ENCODE peak calls at places on chromosomes 11 and 22, in five cellular contexts. Q is activated T-cell treated with anti-CD3 and anti-CD28 coated beads for 48 hours, P is T-helper 9 cell, R is HEK293T, O is AG09309. D is an unnamed sample.

GRCh38 chr11:1194231-1194976 is 28.5 kb upstream of the MUC5B start:
- DNase-seq in P (no peak), O (no peak), R (no peak), Q (no peak), D (no peak)

GRCh38 chr22:19537941-19538488 is 13.8 kb upstream of the CLDN5 start:
- DNase-seq in Q (no peak), P (no peak), O (no peak), R (no peak), D (no peak)

GRCh38 chr22:49760280-49760629 is 67.4 kb downstream of the BRD1 start:
- DNase-seq in P (no peak), Q (no peak), R (no peak), O (no peak), D (no peak)

GRCh38 chr11:60376601-60377000 is 1.7 kb upstream of the MS4A7 start:
- DNase-seq in Q (no peak), R (no peak), O (no peak), P (no peak), D (no peak)

GRCh38 chr22:30221121-30221992 is 25.2 kb downstream of the LIF start:
- DNase-seq in Q (peak; percentile 36), P (peak; percentile 33), O (no peak), R (no peak), D (no peak)

GRCh38 chr22:32862083-32862482 is 60.6 kb downstream of the TIMP3 start:
- DNase-seq in R (no peak), O (no peak), Q (no peak), P (no peak), D (no peak)

GRCh38 chr22:36659762-36660509 is 43.6 kb downstream of the CACNG2 start:
- DNase-seq in R (peak; percentile 72), Q (peak; percentile 57), P (no peak), O (peak; percentile 66), D (peak; percentile 90)

GRCh38 chr22:11628651-11629511 is 3899.1 kb upstream of the OR11H1 start:
- DNase-seq in Q (no peak), R (no peak), O (no peak), P (no peak), D (no peak)

GRCh38 chr11:73236879-73237278 is 18.8 kb downstream of the P2RY2 start:
- DNase-seq in P (no peak), Q (no peak), O (no peak), R (peak; percentile 59), D (no peak)

GRCh38 chr11:83158965-83159900 is 2.3 kb downstream of the PCF11 start:
- DNase-seq in O (no peak), R (no peak), P (no peak), Q (no peak), D (no peak)

GRCh38 chr22:29449296-29449863 is 11.0 kb downstream of the RFPL1 start:
- DNase-seq in O (no peak), R (no peak), Q (no peak), P (no peak), D (no peak)

GRCh38 chr11:3675971-3676370 is 4.8 kb upstream of the CHRNA10 start:
- DNase-seq in Q (no peak), O (no peak), P (no peak), R (no peak), D (no peak)

GRCh38 chr22:24225044-24225601 is 19.8 kb downstream of the GGT5 start:
- DNase-seq in Q (no peak), P (no peak), O (no peak), R (no peak), D (no peak)

GRCh38 chr11:75135021-75135650 is 15.8 kb upstream of the SLCO2B1 start:
- DNase-seq in Q (no peak), O (no peak), P (no peak), R (no peak), D (no peak)

GRCh38 chr11:121452609-121453150 is at the start of gene SORL1-AS1:
- DNase-seq in O (no peak), R (no peak), Q (no peak), P (peak; percentile 48), D (no peak)

GRCh38 chr11:62337682-62338181 is 484 bp downstream of the ASRGL1 start:
- DNase-seq in P (no peak), O (no peak), R (peak; percentile 31), Q (no peak), D (no peak)

GRCh38 chr11:96342131-96342970 is 644 bp downstream of the MAML2 start:
- DNase-seq in P (no peak), R (no peak), O (no peak), Q (no peak), D (no peak)

GRCh38 chr11:106463154-106463553 is 385.7 kb downstream of the AASDHPPT start:
- DNase-seq in Q (no peak), R (no peak), P (no peak), O (no peak), D (no peak)

GRCh38 chr22:49638788-49639187 is 188.9 kb downstream of the BRD1 start:
- DNase-seq in P (no peak), O (no peak), R (no peak), Q (no peak), D (no peak)

GRCh38 chr11:128473631-128474030 is 113.7 kb downstream of the ETS1 start:
- DNase-seq in Q (no peak), P (no peak), O (no peak), R (no peak), D (no peak)

GRCh38 chr11:104333977-104334376 is 170.0 kb upstream of the PDGFD start:
- DNase-seq in P (no peak), R (no peak), O (no peak), Q (no peak), D (no peak)

GRCh38 chr22:21990449-21991308 is 8.1 kb upstream of the TOP3B start:
- DNase-seq in Q (no peak), R (no peak), O (no peak), P (no peak), D (no peak)

GRCh38 chr11:132941024-132941646 is 591.2 kb downstream of the OPCML start:
- DNase-seq in R (no peak), P (no peak), Q (no peak), O (no peak), D (peak; percentile 28)

GRCh38 chr11:47257518-47258316 is at the start of gene NR1H3:
- DNase-seq in P (no peak), R (peak; percentile 51), Q (no peak), O (no peak), D (peak; percentile 83)

GRCh38 chr11:2797741-2798361 is 87.7 kb downstream of the CDKN1C start:
- DNase-seq in Q (no peak), P (no peak), O (no peak), R (no peak), D (no peak)

GRCh38 chr11:95884364-95884763 is 39.5 kb downstream of the MTMR2 start:
- DNase-seq in P (no peak), O (peak; percentile 1), R (no peak), Q (no peak), D (no peak)

GRCh38 chr22:40324468-40325305 is 21.6 kb upstream of the ADSL start:
- DNase-seq in P (peak; percentile 44), Q (no peak), R (no peak), O (no peak), D (no peak)

GRCh38 chr22:38352436-38352835 is 35.2 kb upstream of the CSNK1E start:
- DNase-seq in R (no peak), P (no peak), O (no peak), Q (no peak), D (no peak)

GRCh38 chr22:45263790-45264269 is 20.9 kb upstream of the UPK3A start:
- DNase-seq in P (no peak), Q (no peak), R (peak; percentile 75), O (peak; percentile 61), D (peak; percentile 96)

GRCh38 chr11:119520966-119521365 is 98.0 kb upstream of the THY1 start:
- DNase-seq in R (no peak), Q (no peak), O (no peak), P (no peak), D (no peak)

GRCh38 chr11:19258651-19259230 is 18.0 kb upstream of the E2F8 start:
- DNase-seq in P (no peak), R (no peak), O (no peak), Q (no peak), D (no peak)

GRCh38 chr11:12269104-12269441 is 108.3 kb upstream of the PARVA start:
- DNase-seq in P (no peak), Q (no peak), O (no peak), R (no peak), D (peak; percentile 83)

GRCh38 chr11:107370390-107370789 is 87.2 kb downstream of the CWF19L2 start:
- DNase-seq in Q (no peak), O (peak; percentile 20), R (no peak), P (no peak), D (peak; percentile 4)

GRCh38 chr22:43170131-43170480 is 16.8 kb downstream of the TTLL12 start:
- DNase-seq in P (no peak), O (no peak), R (no peak), Q (no peak), D (no peak)

GRCh38 chr11:123286761-123287160 is 91.7 kb upstream of the CLMP start:
- DNase-seq in Q (no peak), P (no peak), R (no peak), O (peak; percentile 14), D (no peak)

GRCh38 chr11:119584193-119585037 is 144.6 kb downstream of the NECTIN1 start:
- DNase-seq in O (peak; percentile 34), R (peak; percentile 62), Q (no peak), P (no peak), D (peak; percentile 62)

GRCh38 chr11:67289651-67290479 is 762 bp downstream of the ANKRD13D start:
- DNase-seq in R (no peak), Q (no peak), P (no peak), O (no peak), D (no peak)

GRCh38 chr22:49936973-49937757 is 18.7 kb downstream of the CRELD2 start:
- DNase-seq in Q (no peak), R (no peak), O (no peak), P (no peak), D (no peak)

GRCh38 chr11:390175-390574 is 3.8 kb upstream of the PKP3 start:
- DNase-seq in R (no peak), Q (no peak), P (no peak), O (no peak), D (no peak)

GRCh38 chr11:61254403-61255025 is 13.5 kb downstream of the PGA5 start:
- DNase-seq in O (no peak), R (peak; percentile 88), P (peak; percentile 43), Q (peak; percentile 64), D (peak; percentile 88)